ENCODE peak calls at places on chromosomes 7 and 10, in five cellular contexts. F, I, H, C and Z are unnamed samples.

GRCh38 chr10:48494611-48495010 is 110.3 kb downstream of the ARHGAP22 start:
- DNase-seq in F (peak), I (no peak), H (no peak), C (no peak), Z (no peak)

GRCh38 chr7:6074612-6075380 is 43.6 kb downstream of the ANKRD61 start:
- DNase-seq in F (no peak), I (no peak), H (no peak), C (peak), Z (no peak)

GRCh38 chr7:107234436-107234835 is 65.6 kb downstream of the HBP1 start:
- DNase-seq in F (peak), I (no peak), H (no peak), C (no peak), Z (no peak)

GRCh38 chr10:111360260-111360925 is 283.6 kb downstream of the ADRA2A start:
- DNase-seq in F (peak), I (no peak), H (peak), C (peak), Z (peak)

GRCh38 chr10:80588506-80589020 is 50.9 kb downstream of the SH2D4B start:
- DNase-seq in F (no peak), I (no peak), H (no peak), C (no peak), Z (no peak)

GRCh38 chr10:102645388-102645740 is 1.1 kb downstream of the TRIM8 start:
- DNase-seq in F (no peak), I (no peak), H (peak), C (no peak), Z (no peak)

GRCh38 chr7:122383934-122384333 is 79.4 kb upstream of the FEZF1 start:
- DNase-seq in F (no peak), I (no peak), H (no peak), C (no peak), Z (no peak)

GRCh38 chr7:142811154-142811737 is 40.5 kb downstream of the PRSS2 start:
- DNase-seq in F (peak), I (no peak), H (no peak), C (peak), Z (peak)

GRCh38 chr7:107982918-107983389 is 20.0 kb downstream of the LAMB1 start:
- DNase-seq in F (no peak), I (no peak), H (no peak), C (no peak), Z (no peak)

GRCh38 chr7:149199234-149199990 is 4.1 kb downstream of the ZNF282 start:
- DNase-seq in F (no peak), I (no peak), H (peak), C (no peak), Z (no peak)

DNA sequence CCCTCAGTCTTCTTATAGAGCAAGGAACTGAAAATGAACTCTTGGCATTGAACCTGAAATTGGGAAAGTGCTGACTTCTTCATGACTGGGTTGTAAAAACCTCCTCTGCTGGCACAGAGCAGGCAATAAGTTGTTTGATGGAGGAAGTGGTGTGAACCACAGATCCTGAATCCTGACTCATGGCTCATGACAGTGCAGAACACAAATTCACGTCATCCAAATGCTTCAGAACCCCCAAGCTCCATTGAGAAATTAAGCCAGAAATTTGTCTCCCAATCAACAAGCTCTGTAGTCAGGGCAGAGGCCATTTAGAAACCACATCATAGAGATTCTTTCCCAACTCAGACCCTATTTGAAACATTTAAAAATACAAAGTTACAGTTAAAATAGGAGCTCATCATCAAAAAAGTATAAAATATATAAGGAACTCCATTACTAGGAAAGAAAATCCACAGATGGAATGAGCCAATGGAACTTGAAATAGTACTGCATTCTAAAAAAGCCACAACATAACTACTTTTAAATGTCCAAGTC is 10.3 kb upstream of the STK17A start:
- DNase-seq in F (no peak), I (no peak), H (no peak), C (peak), Z (peak)
- H3K4me3 ChIP-seq in F (no peak), I (no peak), H (no peak), C (no peak), Z (no peak)

GRCh38 chr7:66303454-66304160 is 98.5 kb downstream of the TPST1 start:
- DNase-seq in F (no peak), I (no peak), H (no peak), C (no peak), Z (no peak)

GRCh38 chr7:66308411-66308810 is 103.3 kb downstream of the TPST1 start:
- DNase-seq in F (no peak), I (no peak), H (no peak), C (no peak), Z (no peak)

GRCh38 chr7:66304536-66304935 is 99.4 kb downstream of the TPST1 start:
- DNase-seq in F (no peak), I (no peak), H (no peak), C (peak), Z (no peak)

GRCh38 chr7:66307591-66308215 is 102.6 kb downstream of the TPST1 start:
- DNase-seq in F (no peak), I (no peak), H (no peak), C (peak), Z (no peak)

GRCh38 chr7:66306243-66306642 is 101.1 kb downstream of the TPST1 start:
- DNase-seq in F (no peak), I (no peak), H (no peak), C (no peak), Z (no peak)
- H3K4me3 ChIP-seq in F (no peak), I (no peak), H (no peak), C (no peak), Z (no peak)

GRCh38 chr7:95546647-95547046 is 49.7 kb downstream of the PDK4 start:
- DNase-seq in F (no peak), I (no peak), H (no peak), C (no peak), Z (no peak)

GRCh38 chr7:95547356-95547755 is 49.0 kb downstream of the PDK4 start:
- DNase-seq in F (no peak), I (no peak), H (no peak), C (no peak), Z (no peak)

GRCh38 chr7:95547949-95548348 is 48.4 kb downstream of the PDK4 start:
- DNase-seq in F (no peak), I (no peak), H (no peak), C (no peak), Z (no peak)

GRCh38 chr7:95550546-95550945 is 45.8 kb downstream of the PDK4 start:
- DNase-seq in F (no peak), I (no peak), H (no peak), C (no peak), Z (no peak)

GRCh38 chr7:95549818-95550529 is 46.3 kb downstream of the PDK4 start:
- DNase-seq in F (no peak), I (peak), H (no peak), C (peak), Z (no peak)
- H3K4me3 ChIP-seq in F (no peak), I (no peak), H (no peak), C (no peak), Z (no peak)

GRCh38 chr10:113880236-113880635 is 25.8 kb downstream of the NHLRC2 start:
- DNase-seq in F (no peak), I (no peak), H (no peak), C (no peak), Z (no peak)
- H3K4me3 ChIP-seq in F (no peak), I (no peak), H (no peak), C (no peak), Z (no peak)

DNA sequence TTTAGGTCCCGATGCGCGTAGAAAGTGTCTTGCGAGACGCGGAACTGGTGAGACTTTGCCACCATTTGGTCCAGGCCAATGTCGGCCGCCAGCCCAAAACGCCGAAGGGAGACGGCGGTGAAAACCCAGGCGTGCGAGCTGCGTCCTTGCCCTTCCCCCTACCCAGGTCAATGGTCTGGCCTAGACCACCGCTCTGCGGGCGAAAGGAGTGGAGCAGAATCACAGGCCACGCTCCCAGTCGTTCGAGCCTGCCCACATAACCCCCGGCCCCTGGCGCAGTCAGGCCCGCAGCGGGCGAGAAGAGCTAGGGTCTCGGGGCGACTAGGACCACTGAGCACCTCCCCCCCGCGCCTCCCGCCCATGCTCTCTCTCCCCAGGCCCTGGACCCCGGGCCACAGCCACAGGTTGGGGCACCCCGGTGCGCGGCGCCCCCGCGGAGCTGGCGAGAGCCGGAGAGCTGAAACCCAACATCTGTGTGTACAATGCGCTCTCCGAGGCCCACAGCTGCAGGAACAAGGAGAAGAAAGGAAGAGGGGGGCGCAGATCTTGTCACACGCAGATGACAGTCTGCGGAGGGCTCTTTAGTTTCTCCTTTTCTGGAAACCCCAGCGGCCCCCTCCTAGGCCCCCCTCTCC is 354.8 kb downstream of the DNAJB6 start:
- DNase-seq in F (peak), I (no peak), H (peak), C (no peak), Z (no peak)
- H3K4me3 ChIP-seq in F (peak), I (no peak), H (no peak), C (no peak), Z (no peak)

DNA sequence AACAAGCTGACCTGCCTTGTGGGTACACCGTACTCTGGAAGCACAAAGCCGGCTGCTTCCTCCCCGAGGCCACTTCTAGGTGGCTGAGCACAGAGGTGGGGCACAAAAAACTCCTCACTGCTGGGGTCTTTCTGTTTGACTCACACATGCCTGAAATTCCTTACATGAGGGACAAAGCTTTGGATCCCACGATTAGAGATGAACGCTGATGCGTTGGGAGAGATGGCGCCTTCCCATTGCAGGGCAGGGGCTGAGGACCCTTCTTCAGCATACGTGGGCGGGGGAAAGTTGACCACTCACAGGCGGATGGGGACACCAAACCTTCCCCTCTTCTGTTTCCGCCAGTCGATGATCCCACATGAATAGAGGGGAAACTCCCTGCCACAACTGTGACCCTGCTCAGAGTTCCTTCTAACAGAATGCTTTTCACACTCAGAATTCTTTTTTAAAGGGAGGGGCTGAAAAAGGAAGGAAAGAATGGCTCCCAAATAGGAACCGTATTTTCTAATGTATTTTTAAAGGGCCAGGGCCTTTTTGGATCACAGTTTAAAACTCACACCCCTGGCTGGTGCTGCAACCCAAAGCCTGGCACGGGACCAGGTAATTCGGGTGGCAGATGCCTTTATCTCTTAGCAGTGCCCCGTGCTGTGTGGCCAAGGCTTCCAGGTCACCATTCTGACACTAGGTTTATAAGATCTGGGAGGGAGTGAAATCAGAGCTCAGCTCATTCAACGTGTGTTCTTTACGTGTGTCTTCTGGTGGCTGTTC is 134.0 kb downstream of the PRKAG2 start:
- DNase-seq in F (peak), I (no peak), H (no peak), C (no peak), Z (no peak)
- H3K4me3 ChIP-seq in F (no peak), I (no peak), H (no peak), C (no peak), Z (no peak)

GRCh38 chr10:91797874-91798735 is at the start of gene TNKS2:
- DNase-seq in F (peak), I (peak), H (peak), C (peak), Z (peak)

GRCh38 chr10:91799580-91799975 is 1.4 kb downstream of the TNKS2 start:
- DNase-seq in F (no peak), I (no peak), H (no peak), C (no peak), Z (no peak)

GRCh38 chr10:91797077-91797690 is 1.0 kb upstream of the TNKS2 start:
- DNase-seq in F (no peak), I (no peak), H (no peak), C (no peak), Z (no peak)

GRCh38 chr10:91800192-91800591 is 2.0 kb downstream of the TNKS2 start:
- DNase-seq in F (no peak), I (no peak), H (no peak), C (no peak), Z (no peak)

DNA sequence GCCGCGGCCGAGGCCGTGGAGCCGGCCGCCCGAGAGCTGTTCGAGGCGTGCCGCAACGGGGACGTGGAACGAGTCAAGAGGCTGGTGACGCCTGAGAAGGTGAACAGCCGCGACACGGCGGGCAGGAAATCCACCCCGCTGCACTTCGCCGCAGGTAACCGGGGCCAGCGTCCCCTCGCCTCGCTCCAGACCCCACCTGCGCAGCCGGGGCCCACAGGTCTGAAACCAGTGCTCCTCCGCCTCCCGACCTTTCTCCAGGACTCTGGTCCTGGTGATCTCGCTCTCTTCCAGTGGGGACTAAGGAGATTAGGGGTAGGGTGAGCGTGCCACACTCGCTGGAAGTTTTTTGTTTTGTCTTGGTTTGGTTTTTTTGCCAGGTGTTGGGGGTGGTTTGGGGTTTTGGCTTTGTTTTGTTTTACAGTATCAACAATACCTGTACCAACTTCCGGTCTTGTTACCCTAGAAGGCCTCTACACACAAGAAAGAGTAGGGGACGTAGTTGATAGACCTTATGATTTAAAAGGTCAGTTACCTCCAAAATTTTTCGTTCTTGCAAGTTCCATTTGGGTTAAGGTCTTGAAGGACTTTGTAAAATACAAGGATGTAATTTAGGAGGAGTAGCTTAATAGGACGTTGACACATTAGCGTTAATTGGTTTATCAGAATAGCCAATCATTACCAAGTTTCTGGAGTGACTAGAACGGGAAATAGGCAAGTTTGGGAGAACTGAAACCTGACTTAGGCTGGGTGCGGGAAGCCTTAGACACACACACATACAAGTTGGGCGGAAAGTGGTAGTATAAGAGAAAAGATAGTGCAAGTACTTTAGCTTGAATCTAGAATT is 732 bp downstream of the TNKS2 start:
- DNase-seq in F (peak), I (no peak), H (peak), C (peak), Z (peak)
- H3K4me3 ChIP-seq in F (peak), I (peak), H (peak), C (peak), Z (peak)

GRCh38 chr7:77197135-77197534 is 2.5 kb downstream of the FGL2 start:
- DNase-seq in F (no peak), I (no peak), H (no peak), C (no peak), Z (no peak)
- H3K4me3 ChIP-seq in F (no peak), I (no peak), H (peak), C (no peak), Z (no peak)

GRCh38 chr10:42866115-42866995 is 83.8 kb downstream of the BMS1 start:
- DNase-seq in F (peak), I (no peak), H (peak), C (peak), Z (no peak)
- H3K4me3 ChIP-seq in F (peak), I (no peak), H (no peak), C (no peak), Z (no peak)

GRCh38 chr10:86368987-86369386 is 2.4 kb upstream of the GRID1 start:
- DNase-seq in F (no peak), I (no peak), H (peak), C (no peak), Z (no peak)

GRCh38 chr10:86368046-86368445 is 1.5 kb upstream of the GRID1 start:
- DNase-seq in F (no peak), I (no peak), H (peak), C (no peak), Z (no peak)

GRCh38 chr10:86366033-86366901 is at the start of gene GRID1:
- DNase-seq in F (peak), I (no peak), H (peak), C (peak), Z (peak)

GRCh38 chr10:86366902-86367338 is 325 bp upstream of the GRID1 start:
- DNase-seq in F (no peak), I (no peak), H (peak), C (no peak), Z (no peak)

DNA sequence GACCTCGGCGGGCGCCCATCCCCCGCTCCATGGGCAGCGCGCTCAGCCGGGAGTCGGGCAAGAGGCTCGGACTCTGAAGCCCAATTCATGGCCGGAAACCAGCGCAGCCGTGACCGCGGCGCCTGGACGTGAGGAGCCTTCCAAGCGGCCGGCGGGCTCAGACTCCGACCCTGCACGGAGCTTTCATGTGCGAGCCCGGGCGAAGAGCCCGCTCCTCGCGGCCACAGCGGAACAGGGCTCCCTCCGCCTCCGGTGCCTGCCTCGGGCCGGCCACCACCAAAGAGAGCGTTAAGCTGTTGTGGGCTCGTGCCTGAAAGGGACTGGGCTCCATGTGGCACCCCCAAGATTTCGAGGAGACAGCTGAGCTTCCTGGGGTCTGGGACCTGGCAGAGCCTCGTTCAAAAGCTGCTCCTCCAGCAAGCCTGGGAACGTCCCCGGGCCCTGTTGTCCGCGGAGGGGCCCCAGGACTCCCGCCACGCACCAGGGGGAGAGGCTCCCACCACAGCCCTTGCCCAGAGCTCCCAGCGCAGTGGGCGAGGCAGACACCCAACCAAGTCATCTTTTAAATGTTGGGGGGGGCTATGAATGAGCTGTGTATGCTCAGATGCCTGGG is 850 bp upstream of the GRID1 start:
- DNase-seq in F (peak), I (no peak), H (no peak), C (peak), Z (no peak)
- H3K4me3 ChIP-seq in F (peak), I (peak), H (peak), C (peak), Z (no peak)